ENCODE peak calls at places on chromosomes 16 and 17, in five cellular contexts. R is brain microvascular endothelial cell, S is Peyer's patch, L is fibroblast of lung, X is fibroblast of villous mesenchyme. C is an unnamed sample.

GRCh38 chr17:1294157-1294717 is 14.8 kb downstream of the TRARG1 start:
- DNase-seq in R (no peak), S (peak; percentile 72), L (no peak), X (no peak), C (no peak)

GRCh38 chr17:79808763-79809529 is 12.1 kb upstream of the CBX8 start:
- DNase-seq in R (no peak), S (no peak), L (peak; percentile 50), X (no peak), C (peak; percentile 61)

GRCh38 chr17:4229627-4230026 is 34.2 kb downstream of the ANKFY1 start:
- DNase-seq in R (peak; percentile 68), S (no peak), L (no peak), X (peak; percentile 94), C (peak; percentile 76)

GRCh38 chr16:24974859-24975258 is 40.3 kb downstream of the ARHGAP17 start:
- DNase-seq in R (no peak), S (no peak), L (no peak), X (no peak), C (no peak)

GRCh38 chr17:37490638-37491614 is 1.2 kb downstream of the DUSP14 start:
- DNase-seq in R (peak; percentile 84), S (no peak), L (peak; percentile 84), X (peak; percentile 92), C (peak; percentile 88)

GRCh38 chr16:50326835-50327465 is 41.8 kb downstream of the BRD7 start:
- DNase-seq in R (peak; percentile 38), S (peak; percentile 59), L (peak; percentile 31), X (peak; percentile 63), C (peak; percentile 30)

GRCh38 chr17:4949321-4950074 is 1.2 kb upstream of the PFN1 start:
- DNase-seq in R (peak; percentile 53), S (peak; percentile 74), L (peak; percentile 71), X (peak; percentile 88), C (peak; percentile 69)

GRCh38 chr16:71350821-71351557 is 7.5 kb upstream of the CALB2 start:
- DNase-seq in R (no peak), S (no peak), L (no peak), X (no peak), C (no peak)

GRCh38 chr16:49350265-49351103 is 23.1 kb upstream of the C16orf78 start:
- DNase-seq in R (peak; percentile 54), S (peak; percentile 19), L (peak; percentile 47), X (peak; percentile 19), C (peak; percentile 53)

GRCh38 chr16:20359997-20360396 is 7.5 kb upstream of the UMOD start:
- DNase-seq in R (no peak), S (no peak), L (no peak), X (no peak), C (no peak)

GRCh38 chr16:30659507-30660423 is 1.5 kb downstream of the FBRS start:
- DNase-seq in R (no peak), S (peak; percentile 32), L (peak; percentile 5), X (no peak), C (no peak)

GRCh38 chr16:86994651-86995171 is 322.5 kb downstream of the C16orf95 start:
- DNase-seq in R (peak; percentile 93), S (no peak), L (peak; percentile 86), X (peak; percentile 81), C (peak; percentile 83)

GRCh38 chr17:67671492-67671891 is 46.2 kb upstream of the NOL11 start:
- DNase-seq in R (no peak), S (no peak), L (no peak), X (no peak), C (no peak)

GRCh38 chr17:14730821-14731220 is 429.9 kb downstream of the HS3ST3B1 start:
- DNase-seq in R (no peak), S (no peak), L (no peak), X (no peak), C (no peak)

GRCh38 chr16:81600275-81600674 is 155.7 kb downstream of the CMIP start:
- DNase-seq in R (peak; percentile 82), S (no peak), L (peak; percentile 29), X (peak; percentile 33), C (peak; percentile 73)

GRCh38 chr16:88957887-88958577 is 19.0 kb downstream of the CBFA2T3 start:
- DNase-seq in R (no peak), S (peak; percentile 19), L (no peak), X (no peak), C (no peak)

GRCh38 chr17:82372063-82372590 is 562 bp downstream of the UTS2R start:
- DNase-seq in R (no peak), S (no peak), L (no peak), X (no peak), C (no peak)

GRCh38 chr17:76948726-76949342 is 80.6 kb downstream of the MGAT5B start:
- DNase-seq in R (no peak), S (no peak), L (no peak), X (no peak), C (no peak)

GRCh38 chr16:4314532-4315184 is 1.2 kb upstream of the GLIS2 start:
- DNase-seq in R (no peak), S (no peak), L (peak; percentile 52), X (peak; percentile 61), C (peak; percentile 52)
- TF ChIP-seq CTCF in R (no peak), S (no peak), L (peak; percentile 18), X (no peak), C (no peak)

GRCh38 chr17:32519769-32520701 is 33.2 kb downstream of the CDK5R1 start:
- DNase-seq in R (no peak), S (peak; percentile 69), L (no peak), X (no peak), C (no peak)
- H3K4me3 ChIP-seq in R (peak overlapping the region; percentile 51), S (peak overlapping the region; percentile 49), L (peak overlapping the region; percentile 20), X (peak overlapping the region; percentile 47), C (peak overlapping the region; percentile 46)

GRCh38 chr17:73820686-73821448 is 176.6 kb upstream of the SDK2 start:
- DNase-seq in R (no peak), S (no peak), L (no peak), X (no peak), C (no peak)
- TF ChIP-seq CTCF in R (no peak), S (no peak), L (no peak), X (no peak), C (no peak)

GRCh38 chr17:63701477-63702222 is 1.7 kb upstream of the LIMD2 start:
- DNase-seq in R (no peak), S (peak; percentile 88), L (no peak), X (no peak), C (no peak)
- H3K4me3 ChIP-seq in R (peak overlapping the region; percentile 43), S (peak overlapping the region; percentile 80), L (no peak overlapping the region), X (no peak overlapping the region), C (no peak overlapping the region)

GRCh38 chr16:18932243-18932997 is 6.2 kb upstream of the SMG1 start:
- DNase-seq in R (peak; percentile 16), S (no peak), L (peak; percentile 9), X (no peak), C (peak; percentile 39)
- TF ChIP-seq CTCF in R (no peak), S (no peak), L (no peak), X (no peak), C (no peak)

DNA sequence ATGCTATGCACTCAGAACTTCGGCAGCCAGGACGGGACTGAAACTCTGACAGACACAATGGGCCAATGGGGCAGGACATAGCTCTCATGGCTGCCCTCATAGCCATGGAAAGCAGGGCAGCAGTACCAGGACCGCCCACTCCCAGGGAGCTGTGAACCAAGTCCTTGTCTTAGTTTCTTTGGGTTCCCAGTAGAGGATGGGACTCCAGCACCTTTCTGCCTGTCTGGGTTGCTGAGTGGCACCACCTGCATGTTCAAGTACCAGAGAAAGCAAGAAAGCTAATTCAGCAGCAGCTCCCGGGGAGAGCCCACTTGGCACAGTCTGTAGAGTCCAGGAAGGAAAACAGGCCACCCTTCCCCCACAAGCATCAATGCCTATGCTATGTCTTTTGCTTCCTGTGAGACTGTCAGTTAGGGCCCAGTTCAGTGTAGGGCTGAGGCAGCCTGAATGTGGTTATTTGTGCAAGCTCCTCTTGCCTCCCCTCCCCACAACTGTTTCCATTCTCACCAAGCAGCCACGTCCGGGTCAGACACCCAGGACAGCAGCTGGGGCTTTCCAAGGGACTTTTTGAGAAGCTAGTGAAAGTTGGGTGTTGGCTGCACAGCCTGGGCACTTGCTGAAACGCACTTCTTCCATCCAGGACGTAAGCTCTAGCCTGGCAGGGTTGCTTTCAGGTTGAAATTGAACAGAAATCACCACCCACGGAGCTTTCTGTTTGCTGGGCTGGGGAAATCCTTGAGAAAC is 7.8 kb downstream of the SUPT4H1 start:
- DNase-seq in R (no peak), S (peak; percentile 91), L (no peak), X (no peak), C (peak; percentile 29)
- H3K4me3 ChIP-seq in R (no peak overlapping the region), S (no peak overlapping the region), L (no peak overlapping the region), X (no peak overlapping the region), C (no peak overlapping the region)

DNA sequence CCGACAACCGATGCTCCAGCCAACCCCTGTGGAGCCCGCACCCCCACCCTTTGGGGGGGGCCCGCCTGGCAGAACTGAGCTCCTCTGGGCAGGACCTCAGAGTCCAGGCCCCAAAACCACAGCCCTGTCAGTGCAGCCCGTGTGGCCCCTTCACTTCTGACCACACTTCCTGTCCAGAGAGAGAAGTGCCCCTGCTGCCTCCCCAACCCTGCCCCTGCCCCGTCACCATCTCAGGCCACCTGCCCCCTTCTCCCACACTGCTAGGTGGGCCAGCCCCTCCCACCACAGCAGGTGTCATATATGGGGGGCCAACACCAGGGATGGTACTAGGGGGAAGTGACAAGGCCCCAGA is 17.9 kb downstream of the NGFR start:
- DNase-seq in R (no peak), S (no peak), L (no peak), X (no peak), C (no peak)
- TF ChIP-seq CTCF in R (no peak), S (no peak), L (no peak), X (no peak), C (no peak)

GRCh38 chr17:16273499-16273898 is 56.5 kb downstream of the PIGL start:
- DNase-seq in R (peak; percentile 38), S (no peak), L (no peak), X (no peak), C (peak; percentile 24)
- H3K4me3 ChIP-seq in R (no peak overlapping the region), S (no peak overlapping the region), L (no peak overlapping the region), X (no peak overlapping the region), C (no peak overlapping the region)

C was measured in fibroblast of pulmonary artery.